ENCODE peak calls at places on chromosome 5, in nine cellular contexts. One of them, this sample, is unnamed.

GRCh38 chr5:98424681-98425454 is 348.6 kb upstream of the RGMB start:
- DNase-seq in ovary: no peak
- DNase-seq in left ventricle myocardium inferior: no peak
- DNase-seq in body of pancreas: no peak
- DNase-seq in suprapubic skin: no peak
- DNase-seq in OCI-LY7: no peak
- DNase-seq in right atrium auricular region: no peak
- DNase-seq in right lobe of liver: no peak
- DNase-seq in mesendoderm: no peak
- DNase-seq in this sample: no peak

GRCh38 chr5:82004511-82004910 is 32.7 kb downstream of the ATG10 start:
- DNase-seq in ovary: no peak
- DNase-seq in left ventricle myocardium inferior: no peak
- DNase-seq in body of pancreas: no peak
- DNase-seq in suprapubic skin: no peak
- DNase-seq in OCI-LY7: no peak
- DNase-seq in right atrium auricular region: no peak
- DNase-seq in right lobe of liver: no peak
- DNase-seq in mesendoderm: no peak
- DNase-seq in this sample: no peak

GRCh38 chr5:178334856-178335255 is 102.3 kb upstream of the PHYKPL start:
- DNase-seq in ovary: no peak
- DNase-seq in left ventricle myocardium inferior: no peak
- DNase-seq in body of pancreas: peak; percentile 4
- DNase-seq in suprapubic skin: no peak
- DNase-seq in OCI-LY7: no peak
- DNase-seq in right atrium auricular region: no peak
- DNase-seq in right lobe of liver: no peak
- DNase-seq in mesendoderm: no peak
- DNase-seq in this sample: no peak

GRCh38 chr5:97929383-97929782 is 746.3 kb upstream of the RIOK2 start:
- DNase-seq in ovary: no peak
- DNase-seq in left ventricle myocardium inferior: no peak
- DNase-seq in body of pancreas: no peak
- DNase-seq in suprapubic skin: no peak
- DNase-seq in OCI-LY7: no peak
- DNase-seq in right atrium auricular region: no peak
- DNase-seq in right lobe of liver: no peak
- DNase-seq in mesendoderm: no peak
- DNase-seq in this sample: no peak

GRCh38 chr5:142740903-142741302 is 29.3 kb upstream of the ARHGAP26 start:
- DNase-seq in ovary: no peak
- DNase-seq in left ventricle myocardium inferior: no peak
- DNase-seq in body of pancreas: no peak
- DNase-seq in suprapubic skin: no peak
- DNase-seq in OCI-LY7: no peak
- DNase-seq in right atrium auricular region: no peak
- DNase-seq in right lobe of liver: no peak
- DNase-seq in mesendoderm: no peak
- DNase-seq in this sample: no peak

GRCh38 chr5:120007619-120008018 is 378.3 kb downstream of the FAM170A start:
- DNase-seq in ovary: no peak
- DNase-seq in left ventricle myocardium inferior: no peak
- DNase-seq in body of pancreas: no peak
- DNase-seq in suprapubic skin: no peak
- DNase-seq in OCI-LY7: no peak
- DNase-seq in right atrium auricular region: no peak
- DNase-seq in right lobe of liver: no peak
- DNase-seq in mesendoderm: no peak
- DNase-seq in this sample: no peak

GRCh38 chr5:116388564-116389258 is 185.9 kb downstream of the SEMA6A start:
- DNase-seq in ovary: no peak
- DNase-seq in left ventricle myocardium inferior: no peak
- DNase-seq in body of pancreas: no peak
- DNase-seq in suprapubic skin: no peak
- DNase-seq in OCI-LY7: no peak
- DNase-seq in right atrium auricular region: peak; percentile 60
- DNase-seq in right lobe of liver: no peak
- DNase-seq in mesendoderm: peak; percentile 49
- DNase-seq in this sample: no peak

GRCh38 chr5:83145241-83145640 is 67.9 kb downstream of the XRCC4 start:
- DNase-seq in ovary: no peak
- DNase-seq in left ventricle myocardium inferior: no peak
- DNase-seq in body of pancreas: no peak
- DNase-seq in suprapubic skin: no peak
- DNase-seq in OCI-LY7: no peak
- DNase-seq in right atrium auricular region: no peak
- DNase-seq in right lobe of liver: no peak
- DNase-seq in mesendoderm: no peak
- DNase-seq in this sample: no peak

GRCh38 chr5:54438601-54439399 is 16.7 kb upstream of the HSPB3 start:
- DNase-seq in ovary: no peak
- DNase-seq in left ventricle myocardium inferior: no peak
- DNase-seq in body of pancreas: no peak
- DNase-seq in suprapubic skin: no peak
- DNase-seq in OCI-LY7: peak; percentile 38
- DNase-seq in right atrium auricular region: no peak
- DNase-seq in right lobe of liver: no peak
- DNase-seq in mesendoderm: no peak
- DNase-seq in this sample: no peak

GRCh38 chr5:142568271-142568995 is 117.5 kb downstream of the FGF1 start:
- DNase-seq in ovary: peak; percentile 27
- DNase-seq in left ventricle myocardium inferior: no peak
- DNase-seq in body of pancreas: no peak
- DNase-seq in suprapubic skin: no peak
- DNase-seq in OCI-LY7: no peak
- DNase-seq in right atrium auricular region: no peak
- DNase-seq in right lobe of liver: no peak
- DNase-seq in mesendoderm: no peak
- DNase-seq in this sample: no peak

GRCh38 chr5:53309653-53310052 is 170.8 kb upstream of the FST start:
- DNase-seq in ovary: no peak
- DNase-seq in left ventricle myocardium inferior: no peak
- DNase-seq in body of pancreas: no peak
- DNase-seq in suprapubic skin: no peak
- DNase-seq in OCI-LY7: no peak
- DNase-seq in right atrium auricular region: no peak
- DNase-seq in right lobe of liver: no peak
- DNase-seq in mesendoderm: no peak
- DNase-seq in this sample: no peak

GRCh38 chr5:142385194-142385593 is 60.4 kb upstream of the SPRY4 start:
- DNase-seq in ovary: no peak
- DNase-seq in left ventricle myocardium inferior: no peak
- DNase-seq in body of pancreas: no peak
- DNase-seq in suprapubic skin: no peak
- DNase-seq in OCI-LY7: no peak
- DNase-seq in right atrium auricular region: no peak
- DNase-seq in right lobe of liver: no peak
- DNase-seq in mesendoderm: no peak
- DNase-seq in this sample: no peak

GRCh38 chr5:5891350-5891749 is 468.9 kb downstream of the ICE1 start:
- DNase-seq in ovary: no peak
- DNase-seq in left ventricle myocardium inferior: no peak
- DNase-seq in body of pancreas: no peak
- DNase-seq in suprapubic skin: no peak
- DNase-seq in OCI-LY7: no peak
- DNase-seq in right atrium auricular region: no peak
- DNase-seq in right lobe of liver: no peak
- DNase-seq in mesendoderm: peak; percentile 6
- DNase-seq in this sample: no peak

GRCh38 chr5:126519637-126520592 is 75.1 kb downstream of the ALDH7A1 start:
- DNase-seq in ovary: peak; percentile 73
- DNase-seq in left ventricle myocardium inferior: peak; percentile 33
- DNase-seq in body of pancreas: no peak
- DNase-seq in suprapubic skin: no peak
- DNase-seq in OCI-LY7: no peak
- DNase-seq in right atrium auricular region: peak; percentile 42
- DNase-seq in right lobe of liver: no peak
- DNase-seq in mesendoderm: no peak
- DNase-seq in this sample: no peak
- H3K27ac ChIP-seq in ovary: peak overlapping the region; percentile 91
- H3K27ac ChIP-seq in left ventricle myocardium inferior: peak overlapping the region; percentile 79
- H3K27ac ChIP-seq in body of pancreas: peak overlapping the region; percentile 55
- H3K27ac ChIP-seq in suprapubic skin: peak overlapping the region; percentile 87
- H3K27ac ChIP-seq in OCI-LY7: no peak overlapping the region
- H3K27ac ChIP-seq in right atrium auricular region: peak overlapping the region; percentile 73
- H3K27ac ChIP-seq in right lobe of liver: no peak overlapping the region
- H3K27ac ChIP-seq in mesendoderm: no peak overlapping the region
- H3K27ac ChIP-seq in this sample: no peak overlapping the region

DNA sequence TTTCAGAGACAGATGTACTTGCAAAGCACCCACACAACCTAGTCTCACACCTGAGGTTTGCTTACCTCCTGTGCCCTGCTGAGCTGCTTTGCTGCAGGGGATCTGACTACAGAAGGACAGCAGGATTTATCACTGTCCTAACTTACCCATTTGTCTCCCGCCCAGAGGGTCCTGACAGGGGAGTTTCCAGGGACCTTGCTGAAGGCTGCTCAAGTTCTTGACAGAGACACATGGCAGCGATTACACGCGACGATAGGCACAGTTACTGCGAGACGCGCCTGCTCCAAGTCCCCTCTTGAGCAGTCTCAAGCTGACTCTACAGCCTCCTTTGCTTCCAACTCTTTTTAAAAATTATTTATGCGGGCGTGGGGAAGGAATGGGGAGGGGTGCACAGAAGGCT is 24.6 kb upstream of the GALNT10 start:
- DNase-seq in ovary: no peak
- DNase-seq in left ventricle myocardium inferior: no peak
- DNase-seq in body of pancreas: no peak
- DNase-seq in suprapubic skin: no peak
- DNase-seq in OCI-LY7: no peak
- DNase-seq in right atrium auricular region: no peak
- DNase-seq in right lobe of liver: no peak
- DNase-seq in mesendoderm: peak; percentile 93
- DNase-seq in this sample: no peak
- H3K4me1 ChIP-seq in ovary: no peaks in the 10 kb centered on the region
- H3K4me1 ChIP-seq in left ventricle myocardium inferior: peaks cover 7% of the 10 kb centered on the region
- H3K4me1 ChIP-seq in body of pancreas: no peaks in the 10 kb centered on the region
- H3K4me1 ChIP-seq in suprapubic skin: peaks cover 3% of the 10 kb centered on the region
- H3K4me1 ChIP-seq in OCI-LY7: no peaks in the 10 kb centered on the region
- H3K4me1 ChIP-seq in right atrium auricular region: no peaks in the 10 kb centered on the region
- H3K4me1 ChIP-seq in right lobe of liver: no peaks in the 10 kb centered on the region
- H3K4me1 ChIP-seq in mesendoderm: peaks cover 10% of the 10 kb centered on the region
- H3K4me1 ChIP-seq in this sample: no peaks in the 10 kb centered on the region

GRCh38 chr5:179616002-179616594 is 7.4 kb downstream of the HNRNPH1 start:
- DNase-seq in ovary: no peak
- DNase-seq in left ventricle myocardium inferior: no peak
- DNase-seq in body of pancreas: no peak
- DNase-seq in suprapubic skin: peak; percentile 29
- DNase-seq in OCI-LY7: no peak
- DNase-seq in right atrium auricular region: no peak
- DNase-seq in right lobe of liver: peak; percentile 6
- DNase-seq in mesendoderm: no peak
- DNase-seq in this sample: no peak
- H3K27ac ChIP-seq in ovary: no peak overlapping the region
- H3K27ac ChIP-seq in left ventricle myocardium inferior: no peak overlapping the region
- H3K27ac ChIP-seq in body of pancreas: no peak overlapping the region
- H3K27ac ChIP-seq in suprapubic skin: no peak overlapping the region
- H3K27ac ChIP-seq in OCI-LY7: no peak overlapping the region
- H3K27ac ChIP-seq in right atrium auricular region: no peak overlapping the region
- H3K27ac ChIP-seq in right lobe of liver: no peak overlapping the region
- H3K27ac ChIP-seq in mesendoderm: no peak overlapping the region
- H3K27ac ChIP-seq in this sample: no peak overlapping the region

GRCh38 chr5:132460835-132461230 is 29.7 kb downstream of the IRF1 start:
- DNase-seq in ovary: no peak
- DNase-seq in left ventricle myocardium inferior: no peak
- DNase-seq in body of pancreas: no peak
- DNase-seq in suprapubic skin: no peak
- DNase-seq in OCI-LY7: no peak
- DNase-seq in right atrium auricular region: no peak
- DNase-seq in right lobe of liver: no peak
- DNase-seq in mesendoderm: no peak
- DNase-seq in this sample: no peak
- H3K4me1 ChIP-seq in ovary: peaks cover 15% of the 10 kb centered on the region
- H3K4me1 ChIP-seq in left ventricle myocardium inferior: peaks cover 93% of the 10 kb centered on the region
- H3K4me1 ChIP-seq in body of pancreas: peaks cover 25% of the 10 kb centered on the region
- H3K4me1 ChIP-seq in suprapubic skin: peaks cover 76% of the 10 kb centered on the region
- H3K4me1 ChIP-seq in OCI-LY7: peaks cover 87% of the 10 kb centered on the region
- H3K4me1 ChIP-seq in right atrium auricular region: peaks cover 62% of the 10 kb centered on the region
- H3K4me1 ChIP-seq in right lobe of liver: peaks cover 97% of the 10 kb centered on the region
- H3K4me1 ChIP-seq in mesendoderm: peaks cover 9% of the 10 kb centered on the region
- H3K4me1 ChIP-seq in this sample: peaks cover 100% of the 10 kb centered on the region

GRCh38 chr5:66757834-66758396 is 161.7 kb downstream of the MAST4 start:
- DNase-seq in ovary: no peak
- DNase-seq in left ventricle myocardium inferior: no peak
- DNase-seq in body of pancreas: no peak
- DNase-seq in suprapubic skin: no peak
- DNase-seq in OCI-LY7: no peak
- DNase-seq in right atrium auricular region: no peak
- DNase-seq in right lobe of liver: no peak
- DNase-seq in mesendoderm: no peak
- DNase-seq in this sample: no peak
- H3K27ac ChIP-seq in ovary: no peak overlapping the region
- H3K27ac ChIP-seq in left ventricle myocardium inferior: no peak overlapping the region
- H3K27ac ChIP-seq in body of pancreas: no peak overlapping the region
- H3K27ac ChIP-seq in suprapubic skin: no peak overlapping the region
- H3K27ac ChIP-seq in OCI-LY7: no peak overlapping the region
- H3K27ac ChIP-seq in right atrium auricular region: no peak overlapping the region
- H3K27ac ChIP-seq in right lobe of liver: no peak overlapping the region
- H3K27ac ChIP-seq in mesendoderm: no peak overlapping the region
- H3K27ac ChIP-seq in this sample: no peak overlapping the region

GRCh38 chr5:139642213-139642612 is 5.9 kb upstream of the CXXC5 start:
- DNase-seq in ovary: no peak
- DNase-seq in left ventricle myocardium inferior: no peak
- DNase-seq in body of pancreas: no peak
- DNase-seq in suprapubic skin: peak; percentile 61
- DNase-seq in OCI-LY7: no peak
- DNase-seq in right atrium auricular region: no peak
- DNase-seq in right lobe of liver: peak; percentile 14
- DNase-seq in mesendoderm: no peak
- DNase-seq in this sample: no peak

GRCh38 chr5:139645495-139645871 is 2.7 kb upstream of the CXXC5 start:
- DNase-seq in ovary: no peak
- DNase-seq in left ventricle myocardium inferior: no peak
- DNase-seq in body of pancreas: no peak
- DNase-seq in suprapubic skin: no peak
- DNase-seq in OCI-LY7: no peak
- DNase-seq in right atrium auricular region: no peak
- DNase-seq in right lobe of liver: peak; percentile 9
- DNase-seq in mesendoderm: no peak
- DNase-seq in this sample: no peak

GRCh38 chr5:139642891-139643871 is 5.0 kb upstream of the CXXC5 start:
- DNase-seq in ovary: no peak
- DNase-seq in left ventricle myocardium inferior: no peak
- DNase-seq in body of pancreas: peak; percentile 92
- DNase-seq in suprapubic skin: peak; percentile 78
- DNase-seq in OCI-LY7: no peak
- DNase-seq in right atrium auricular region: no peak
- DNase-seq in right lobe of liver: peak; percentile 89
- DNase-seq in mesendoderm: no peak
- DNase-seq in this sample: no peak

GRCh38 chr5:139644646-139645494 is 3.3 kb upstream of the CXXC5 start:
- DNase-seq in ovary: no peak
- DNase-seq in left ventricle myocardium inferior: no peak
- DNase-seq in body of pancreas: no peak
- DNase-seq in suprapubic skin: peak; percentile 61
- DNase-seq in OCI-LY7: no peak
- DNase-seq in right atrium auricular region: no peak
- DNase-seq in right lobe of liver: peak; percentile 7
- DNase-seq in mesendoderm: no peak
- DNase-seq in this sample: no peak

GRCh38 chr5:139644001-139644456 is 4.1 kb upstream of the CXXC5 start:
- DNase-seq in ovary: no peak
- DNase-seq in left ventricle myocardium inferior: peak; percentile 10
- DNase-seq in body of pancreas: no peak
- DNase-seq in suprapubic skin: peak; percentile 32
- DNase-seq in OCI-LY7: no peak
- DNase-seq in right atrium auricular region: no peak
- DNase-seq in right lobe of liver: peak; percentile 65
- DNase-seq in mesendoderm: no peak
- DNase-seq in this sample: no peak
- H3K4me1 ChIP-seq in ovary: peaks cover 2% of the 10 kb centered on the region
- H3K4me1 ChIP-seq in left ventricle myocardium inferior: peaks cover 47% of the 10 kb centered on the region
- H3K4me1 ChIP-seq in body of pancreas: peaks cover 71% of the 10 kb centered on the region
- H3K4me1 ChIP-seq in suprapubic skin: peaks cover 44% of the 10 kb centered on the region
- H3K4me1 ChIP-seq in OCI-LY7: peaks cover 35% of the 10 kb centered on the region
- H3K4me1 ChIP-seq in right atrium auricular region: peaks cover 37% of the 10 kb centered on the region
- H3K4me1 ChIP-seq in right lobe of liver: peaks cover 52% of the 10 kb centered on the region
- H3K4me1 ChIP-seq in mesendoderm: peaks cover 30% of the 10 kb centered on the region
- H3K4me1 ChIP-seq in this sample: peaks cover 12% of the 10 kb centered on the region

This sample was measured in CD4-positive, alpha-beta memory T cell.